ENCODE peak calls at places on chromosome 10, in four cellular contexts. One of them, this sample, is unnamed.

GRCh38 chr10:62585211-62585758 is 211.1 kb downstream of the ZNF365 start:
- DNase-seq in CD8-positive, alpha-beta T cell: no peak
- DNase-seq in esophagus squamous epithelium: no peak
- DNase-seq in PC-9: no peak
- DNase-seq in this sample: no peak

GRCh38 chr10:100986952-100987684 is at the start of the genes MRPL43 and TWNK:
- DNase-seq in esophagus squamous epithelium: no peak
- DNase-seq in CD8-positive, alpha-beta T cell: peak; percentile 89
- DNase-seq in PC-9: peak; percentile 59
- DNase-seq in this sample: peak; percentile 65

GRCh38 chr10:35378547-35379210 is 42.4 kb downstream of the CCNY start:
- DNase-seq in PC-9: no peak
- DNase-seq in esophagus squamous epithelium: no peak
- DNase-seq in CD8-positive, alpha-beta T cell: no peak
- DNase-seq in this sample: no peak

GRCh38 chr10:127207081-127207480 is 10.7 kb upstream of the INSYN2A start:
- DNase-seq in CD8-positive, alpha-beta T cell: no peak
- DNase-seq in esophagus squamous epithelium: no peak
- DNase-seq in PC-9: no peak
- DNase-seq in this sample: no peak

GRCh38 chr10:96532523-96532922 is 18.8 kb upstream of the TLL2 start:
- DNase-seq in PC-9: no peak
- DNase-seq in CD8-positive, alpha-beta T cell: no peak
- DNase-seq in esophagus squamous epithelium: no peak
- DNase-seq in this sample: no peak

GRCh38 chr10:47190301-47190700 is 109.7 kb upstream of the GDF10 start:
- DNase-seq in esophagus squamous epithelium: no peak
- DNase-seq in PC-9: peak; percentile 82
- DNase-seq in CD8-positive, alpha-beta T cell: no peak
- DNase-seq in this sample: no peak

GRCh38 chr10:46218921-46219320 is 67.9 kb upstream of the ANTXRL start:
- DNase-seq in esophagus squamous epithelium: no peak
- DNase-seq in CD8-positive, alpha-beta T cell: no peak
- DNase-seq in PC-9: no peak
- DNase-seq in this sample: no peak

GRCh38 chr10:97498841-97499560 is at the start of gene UBTD1:
- DNase-seq in CD8-positive, alpha-beta T cell: peak; percentile 33
- DNase-seq in esophagus squamous epithelium: no peak
- DNase-seq in PC-9: no peak
- DNase-seq in this sample: no peak

GRCh38 chr10:5502903-5503835 is 3.8 kb upstream of the CALML5 start:
- DNase-seq in esophagus squamous epithelium: no peak
- DNase-seq in CD8-positive, alpha-beta T cell: no peak
- DNase-seq in PC-9: peak; percentile 81
- DNase-seq in this sample: no peak

GRCh38 chr10:22475857-22476600 is 130.7 kb downstream of the SPAG6 start:
- DNase-seq in CD8-positive, alpha-beta T cell: no peak
- DNase-seq in PC-9: no peak
- DNase-seq in esophagus squamous epithelium: no peak
- DNase-seq in this sample: no peak

GRCh38 chr10:36256166-36256565 is 614.1 kb upstream of the FZD8 start:
- DNase-seq in esophagus squamous epithelium: no peak
- DNase-seq in PC-9: no peak
- DNase-seq in CD8-positive, alpha-beta T cell: no peak
- DNase-seq in this sample: no peak

GRCh38 chr10:119291223-119291900 is 84.0 kb downstream of the GRK5 start:
- DNase-seq in PC-9: no peak
- DNase-seq in CD8-positive, alpha-beta T cell: no peak
- DNase-seq in esophagus squamous epithelium: no peak
- DNase-seq in this sample: no peak

GRCh38 chr10:101241840-101242707 is 12.8 kb upstream of the LBX1 start:
- DNase-seq in CD8-positive, alpha-beta T cell: no peak
- DNase-seq in esophagus squamous epithelium: no peak
- DNase-seq in PC-9: no peak
- DNase-seq in this sample: no peak

GRCh38 chr10:91452063-91452462 is 41.9 kb downstream of the HECTD2 start:
- DNase-seq in PC-9: no peak
- DNase-seq in CD8-positive, alpha-beta T cell: no peak
- DNase-seq in esophagus squamous epithelium: no peak
- DNase-seq in this sample: no peak

GRCh38 chr10:13347235-13348156 is 597 bp downstream of the SEPHS1 start:
- DNase-seq in PC-9: no peak
- DNase-seq in esophagus squamous epithelium: no peak
- DNase-seq in CD8-positive, alpha-beta T cell: peak; percentile 75
- DNase-seq in this sample: peak; percentile 52

GRCh38 chr10:5496261-5497250 is 2.8 kb downstream of the CALML5 start:
- DNase-seq in CD8-positive, alpha-beta T cell: no peak
- DNase-seq in esophagus squamous epithelium: no peak
- DNase-seq in PC-9: peak; percentile 80
- DNase-seq in this sample: no peak

GRCh38 chr10:46329690-46330016 is 42.9 kb downstream of the ANTXRL start:
- DNase-seq in PC-9: no peak
- DNase-seq in CD8-positive, alpha-beta T cell: no peak
- DNase-seq in esophagus squamous epithelium: no peak
- DNase-seq in this sample: no peak

GRCh38 chr10:12481956-12482355 is 132.6 kb downstream of the CAMK1D start:
- DNase-seq in CD8-positive, alpha-beta T cell: no peak
- DNase-seq in PC-9: no peak
- DNase-seq in esophagus squamous epithelium: no peak
- DNase-seq in this sample: no peak

GRCh38 chr10:36003688-36004087 is 361.6 kb upstream of the FZD8 start:
- DNase-seq in CD8-positive, alpha-beta T cell: no peak
- DNase-seq in esophagus squamous epithelium: no peak
- DNase-seq in PC-9: no peak
- DNase-seq in this sample: no peak

GRCh38 chr10:78450239-78450638 is 416.6 kb downstream of the RPS24 start:
- DNase-seq in CD8-positive, alpha-beta T cell: no peak
- DNase-seq in PC-9: no peak
- DNase-seq in esophagus squamous epithelium: no peak
- DNase-seq in this sample: no peak

GRCh38 chr10:369441-370221 is 234.4 kb downstream of the ZMYND11 start:
- DNase-seq in PC-9: no peak
- DNase-seq in CD8-positive, alpha-beta T cell: no peak
- DNase-seq in esophagus squamous epithelium: no peak
- DNase-seq in this sample: no peak

GRCh38 chr10:27997865-27998177 is 1.1 kb downstream of the ODAD2 start:
- DNase-seq in CD8-positive, alpha-beta T cell: no peak
- DNase-seq in PC-9: no peak
- DNase-seq in esophagus squamous epithelium: no peak
- DNase-seq in this sample: no peak

GRCh38 chr10:61757525-61758397 is 95.0 kb downstream of the CABCOCO1 start:
- DNase-seq in PC-9: no peak
- DNase-seq in CD8-positive, alpha-beta T cell: no peak
- DNase-seq in esophagus squamous epithelium: no peak
- DNase-seq in this sample: no peak

GRCh38 chr10:104337527-104337984 is 709 bp downstream of the ITPRIP start:
- DNase-seq in CD8-positive, alpha-beta T cell: peak; percentile 29
- DNase-seq in PC-9: no peak
- DNase-seq in esophagus squamous epithelium: no peak
- DNase-seq in this sample: no peak

GRCh38 chr10:5566606-5567005 is 41.8 kb downstream of the CALML3 start:
- DNase-seq in CD8-positive, alpha-beta T cell: no peak
- DNase-seq in esophagus squamous epithelium: no peak
- DNase-seq in PC-9: no peak
- DNase-seq in this sample: no peak

GRCh38 chr10:11395581-11396310 is 215.7 kb downstream of the USP6NL start:
- DNase-seq in CD8-positive, alpha-beta T cell: no peak
- DNase-seq in PC-9: no peak
- DNase-seq in esophagus squamous epithelium: no peak
- DNase-seq in this sample: no peak

GRCh38 chr10:102118867-102119266 is 1.3 kb downstream of the LDB1 start:
- DNase-seq in esophagus squamous epithelium: no peak
- DNase-seq in PC-9: no peak
- DNase-seq in CD8-positive, alpha-beta T cell: peak; percentile 15
- DNase-seq in this sample: no peak

GRCh38 chr10:102431452-102432124 is 786 bp downstream of the CUEDC2 start:
- DNase-seq in CD8-positive, alpha-beta T cell: no peak
- DNase-seq in esophagus squamous epithelium: no peak
- DNase-seq in PC-9: no peak
- DNase-seq in this sample: no peak

GRCh38 chr10:31129261-31129660 is 97.6 kb upstream of the ZNF438 start:
- DNase-seq in CD8-positive, alpha-beta T cell: no peak
- DNase-seq in PC-9: no peak
- DNase-seq in esophagus squamous epithelium: no peak
- DNase-seq in this sample: peak; percentile 34

GRCh38 chr10:31132681-31133239 is 101.1 kb upstream of the ZNF438 start:
- DNase-seq in PC-9: no peak
- DNase-seq in esophagus squamous epithelium: no peak
- DNase-seq in CD8-positive, alpha-beta T cell: no peak
- DNase-seq in this sample: no peak

GRCh38 chr10:31126593-31126992 is 94.9 kb upstream of the ZNF438 start:
- DNase-seq in PC-9: no peak
- DNase-seq in CD8-positive, alpha-beta T cell: no peak
- DNase-seq in esophagus squamous epithelium: no peak
- DNase-seq in this sample: no peak

GRCh38 chr10:31133251-31133627 is 101.6 kb upstream of the ZNF438 start:
- DNase-seq in CD8-positive, alpha-beta T cell: no peak
- DNase-seq in esophagus squamous epithelium: no peak
- DNase-seq in PC-9: no peak
- DNase-seq in this sample: no peak

GRCh38 chr10:31129880-31130405 is 98.3 kb upstream of the ZNF438 start:
- DNase-seq in PC-9: no peak
- DNase-seq in CD8-positive, alpha-beta T cell: no peak
- DNase-seq in esophagus squamous epithelium: no peak
- DNase-seq in this sample: no peak
- H3K27ac ChIP-seq in PC-9: no peak overlapping the region
- H3K27ac ChIP-seq in CD8-positive, alpha-beta T cell: no peak overlapping the region
- H3K27ac ChIP-seq in esophagus squamous epithelium: no peak overlapping the region
- H3K27ac ChIP-seq in this sample: peak overlapping the region; percentile 64

DNA sequence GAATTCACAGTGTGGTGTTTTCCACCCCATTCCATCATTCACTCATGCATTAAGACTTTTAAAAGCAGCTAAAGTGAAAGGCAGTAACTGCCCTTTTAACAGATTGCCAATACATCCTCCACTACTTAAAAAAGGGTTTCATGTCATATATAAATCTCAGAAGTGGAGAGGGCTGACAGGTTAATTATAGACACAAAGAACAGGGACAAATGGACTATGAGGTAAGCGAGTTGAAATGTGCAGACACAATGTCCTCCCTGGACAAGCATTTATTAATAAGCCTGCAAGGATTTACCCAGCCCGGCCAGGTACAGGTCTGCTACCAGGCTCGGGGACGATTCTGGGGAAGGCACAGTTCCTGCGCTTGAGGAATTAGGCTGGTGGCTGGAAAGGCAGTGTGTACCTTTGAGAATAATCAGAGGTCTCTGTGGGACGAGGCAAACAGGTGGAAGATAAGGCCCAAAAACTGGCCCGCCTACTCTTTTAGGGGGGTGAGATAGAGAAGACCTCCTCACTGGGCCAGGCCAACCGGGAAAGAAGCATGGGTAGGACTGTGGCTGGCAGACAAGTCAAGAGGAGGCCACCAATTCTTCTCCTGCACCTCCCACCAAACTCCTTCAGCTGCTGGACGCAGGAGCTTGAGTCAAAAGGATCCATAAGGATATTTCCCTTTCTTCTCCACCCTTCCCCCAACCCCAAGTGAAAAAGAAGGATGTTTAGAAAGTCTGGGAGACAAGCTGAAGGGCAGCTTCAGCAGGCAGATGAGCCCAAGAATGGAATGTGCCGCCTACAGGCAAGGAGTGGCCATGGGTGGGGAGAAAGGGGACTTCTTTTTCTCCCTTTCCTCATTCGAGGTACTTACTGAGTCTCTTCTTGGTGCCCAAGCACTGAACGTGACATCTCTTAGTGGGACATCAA is 1.5 kb downstream of the PDLIM1 start:
- DNase-seq in CD8-positive, alpha-beta T cell: no peak
- DNase-seq in esophagus squamous epithelium: no peak
- DNase-seq in PC-9: peak; percentile 60
- DNase-seq in this sample: no peak
- TF ChIP-seq CTCF in CD8-positive, alpha-beta T cell: no peak
- TF ChIP-seq CTCF in esophagus squamous epithelium: peak; percentile 24
- TF ChIP-seq CTCF in PC-9: no peak
- TF ChIP-seq CTCF in this sample: no peak

GRCh38 chr10:132359305-132360040 is 27.5 kb downstream of the LRRC27 start:
- DNase-seq in esophagus squamous epithelium: no peak
- DNase-seq in PC-9: no peak
- DNase-seq in CD8-positive, alpha-beta T cell: no peak
- DNase-seq in this sample: no peak
- H3K27ac ChIP-seq in esophagus squamous epithelium: no peak overlapping the region
- H3K27ac ChIP-seq in PC-9: no peak overlapping the region
- H3K27ac ChIP-seq in CD8-positive, alpha-beta T cell: no peak overlapping the region
- H3K27ac ChIP-seq in this sample: no peak overlapping the region

GRCh38 chr10:70053896-70054641 is 1.4 kb downstream of the MACROH2A2 start:
- DNase-seq in CD8-positive, alpha-beta T cell: no peak
- DNase-seq in PC-9: no peak
- DNase-seq in esophagus squamous epithelium: no peak
- DNase-seq in this sample: no peak
- TF ChIP-seq CTCF in CD8-positive, alpha-beta T cell: no peak
- TF ChIP-seq CTCF in PC-9: no peak
- TF ChIP-seq CTCF in esophagus squamous epithelium: no peak
- TF ChIP-seq CTCF in this sample: no peak

DNA sequence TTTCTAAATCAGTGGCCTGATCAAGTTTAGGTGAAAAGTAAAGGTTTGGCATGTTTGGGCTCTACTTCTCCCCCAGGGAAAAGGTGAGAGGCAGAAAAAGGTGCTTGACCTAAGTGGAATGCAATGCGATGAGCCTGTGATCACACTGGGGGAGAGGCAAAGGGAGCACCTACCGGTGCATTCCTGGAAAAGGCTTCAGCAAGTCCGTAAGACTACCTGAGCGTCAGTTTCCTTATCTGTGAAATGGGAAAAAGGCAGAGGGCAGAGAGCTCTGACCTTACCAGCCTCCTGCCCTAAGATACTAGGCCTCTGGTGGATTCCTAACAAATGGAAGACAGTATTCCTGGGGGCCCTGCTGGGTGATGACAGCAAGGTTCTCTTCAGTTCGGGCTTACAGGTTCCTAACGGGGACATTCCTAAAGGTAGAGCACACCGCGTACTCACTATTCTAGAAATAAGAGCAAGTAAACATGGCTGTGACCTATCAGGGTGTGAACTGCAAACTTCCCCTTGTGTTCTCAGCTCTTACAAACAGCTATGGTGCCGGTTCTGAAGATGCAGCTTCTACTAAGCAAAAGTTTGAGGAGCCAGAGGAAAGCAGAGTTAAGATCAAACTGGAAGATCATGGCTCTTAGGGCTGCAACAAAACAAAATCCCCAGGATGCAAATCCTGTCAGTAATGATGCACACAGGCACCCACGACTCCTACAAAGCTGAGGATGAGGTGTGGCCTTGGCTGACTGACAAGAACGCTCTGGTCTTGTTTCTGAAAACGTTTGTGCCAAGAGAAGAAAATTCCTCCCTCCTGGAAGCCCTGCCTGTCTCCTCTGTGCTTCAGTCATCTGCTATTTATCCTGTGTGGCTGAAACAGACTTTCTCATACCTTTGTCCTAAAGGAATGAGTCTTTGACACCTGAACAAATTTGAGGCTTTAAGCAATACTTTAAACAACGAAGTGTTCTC is 13.3 kb upstream of the ACSL5 start:
- DNase-seq in esophagus squamous epithelium: no peak
- DNase-seq in PC-9: peak; percentile 69
- DNase-seq in CD8-positive, alpha-beta T cell: no peak
- DNase-seq in this sample: no peak
- H3K27ac ChIP-seq in esophagus squamous epithelium: peak overlapping the region; percentile 23
- H3K27ac ChIP-seq in PC-9: peak overlapping the region; percentile 73
- H3K27ac ChIP-seq in CD8-positive, alpha-beta T cell: no peak overlapping the region
- H3K27ac ChIP-seq in this sample: peak overlapping the region; percentile 83

GRCh38 chr10:75853085-75853484 is 421.7 kb downstream of the LRMDA start:
- DNase-seq in PC-9: no peak
- DNase-seq in CD8-positive, alpha-beta T cell: no peak
- DNase-seq in esophagus squamous epithelium: no peak
- DNase-seq in this sample: no peak
- TF ChIP-seq CTCF in PC-9: peak; percentile 46
- TF ChIP-seq CTCF in CD8-positive, alpha-beta T cell: no peak
- TF ChIP-seq CTCF in esophagus squamous epithelium: no peak
- TF ChIP-seq CTCF in this sample: peak; percentile 18

GRCh38 chr10:106816318-106817085 is 348.0 kb downstream of the SORCS1 start:
- DNase-seq in CD8-positive, alpha-beta T cell: no peak
- DNase-seq in esophagus squamous epithelium: no peak
- DNase-seq in PC-9: no peak
- DNase-seq in this sample: no peak
- H3K27ac ChIP-seq in CD8-positive, alpha-beta T cell: no peak overlapping the region
- H3K27ac ChIP-seq in esophagus squamous epithelium: no peak overlapping the region
- H3K27ac ChIP-seq in PC-9: no peak overlapping the region
- H3K27ac ChIP-seq in this sample: no peak overlapping the region